ENCODE peak calls at places on chromosomes 1 and 21, in nine cellular contexts. M is dorsolateral prefrontal cortex, V is psoas muscle, T is coronary artery, I is bronchial epithelial cell, D is esophagus squamous epithelium, H is astrocyte of the spinal cord, F is MCF 10A, X is GM10248. A is an unnamed sample.

GRCh38 chr1:30782361-30783243 is 25.0 kb upstream of the LAPTM5 start:
- DNase-seq in M (peak), V (peak), T (no peak), I (peak), D (no peak), H (peak), F (peak), X (peak), A (peak)

GRCh38 chr21:46581780-46582307 is 23.0 kb downstream of the S100B start:
- DNase-seq in M (no peak), V (no peak), T (no peak), I (no peak), D (no peak), H (no peak), F (no peak), X (no peak), A (no peak)

GRCh38 chr1:194062962-194063361 is 876.5 kb upstream of the B3GALT2 start:
- DNase-seq in M (no peak), V (no peak), T (no peak), I (peak), D (no peak), H (no peak), F (no peak), X (no peak), A (no peak)

GRCh38 chr1:203114202-203114601 is 13.3 kb upstream of the ADORA1 start:
- DNase-seq in M (no peak), V (no peak), T (no peak), I (no peak), D (no peak), H (no peak), F (no peak), X (no peak), A (no peak)

GRCh38 chr1:201766117-201766863 is 62.7 kb upstream of the IPO9 start:
- DNase-seq in M (no peak), V (peak), T (no peak), I (peak), D (no peak), H (peak), F (peak), X (no peak), A (no peak)

GRCh38 chr1:227901906-227902640 is 45.7 kb downstream of the WNT9A start:
- DNase-seq in M (no peak), V (no peak), T (no peak), I (no peak), D (no peak), H (peak), F (peak), X (no peak), A (no peak)

GRCh38 chr1:225567789-225568188 is 85.1 kb downstream of the ENAH start:
- DNase-seq in M (no peak), V (no peak), T (no peak), I (peak), D (no peak), H (no peak), F (peak), X (no peak), A (no peak)

GRCh38 chr1:174726167-174726879 is 273.4 kb upstream of the CACYBP start:
- DNase-seq in M (no peak), V (no peak), T (no peak), I (peak), D (no peak), H (peak), F (peak), X (no peak), A (peak)

GRCh38 chr1:78650114-78650513 is 483 bp downstream of the IFI44 start:
- DNase-seq in M (no peak), V (no peak), T (no peak), I (no peak), D (no peak), H (peak), F (no peak), X (no peak), A (no peak)

GRCh38 chr1:188006354-188006753 is 1177.6 kb downstream of the PLA2G4A start:
- DNase-seq in M (no peak), V (no peak), T (no peak), I (no peak), D (no peak), H (no peak), F (no peak), X (no peak), A (no peak)

GRCh38 chr1:205688171-205688570 is 7.9 kb upstream of the SLC45A3 start:
- DNase-seq in M (no peak), V (no peak), T (no peak), I (no peak), D (no peak), H (no peak), F (no peak), X (no peak), A (no peak)

GRCh38 chr1:10665930-10666850 is 130.3 kb downstream of the CASZ1 start:
- DNase-seq in M (no peak), V (peak), T (peak), I (no peak), D (no peak), H (no peak), F (peak), X (no peak), A (no peak)

GRCh38 chr1:168506204-168506819 is 37.5 kb downstream of the XCL2 start:
- DNase-seq in M (no peak), V (no peak), T (no peak), I (peak), D (no peak), H (peak), F (peak), X (no peak), A (no peak)

GRCh38 chr1:115790846-115791245 is 22.3 kb upstream of the CASQ2 start:
- DNase-seq in M (no peak), V (no peak), T (no peak), I (no peak), D (no peak), H (no peak), F (no peak), X (no peak), A (no peak)

GRCh38 chr1:213987876-213988638 is at the start of gene PROX1:
- DNase-seq in M (peak), V (peak), T (no peak), I (peak), D (no peak), H (peak), F (peak), X (peak), A (peak)

GRCh38 chr1:194045416-194045815 is 859.0 kb upstream of the B3GALT2 start:
- DNase-seq in M (no peak), V (no peak), T (no peak), I (peak), D (no peak), H (peak), F (peak), X (no peak), A (no peak)

GRCh38 chr1:53303651-53304515 is 24.0 kb downstream of the LRP8 start:
- DNase-seq in M (peak), V (no peak), T (no peak), I (no peak), D (no peak), H (peak), F (no peak), X (no peak), A (no peak)

GRCh38 chr1:24481098-24481497 is 21.5 kb upstream of the RCAN3 start:
- DNase-seq in M (no peak), V (no peak), T (no peak), I (no peak), D (no peak), H (no peak), F (no peak), X (peak), A (peak)

GRCh38 chr1:98068016-98068415 is 147.2 kb upstream of the DPYD start:
- DNase-seq in M (no peak), V (no peak), T (no peak), I (no peak), D (no peak), H (no peak), F (peak), X (no peak), A (no peak)

GRCh38 chr1:54507471-54507870 is 40.6 kb upstream of the ACOT11 start:
- DNase-seq in M (no peak), V (no peak), T (no peak), I (no peak), D (no peak), H (no peak), F (no peak), X (no peak), A (no peak)
- TF ChIP-seq CTCF in M (no peak), V (no peak), T (no peak), I (no peak), D (no peak), H (no peak), F (no peak), X (no peak), A (no peak)

GRCh38 chr1:229410692-229411433 is 23.0 kb downstream of the ACTA1 start:
- DNase-seq in M (peak), V (peak), T (peak), I (peak), D (no peak), H (peak), F (peak), X (no peak), A (no peak)
- TF ChIP-seq CTCF in M (no peak), V (no peak), T (no peak), I (peak), D (no peak), H (no peak), F (no peak), X (no peak), A (no peak)

DNA sequence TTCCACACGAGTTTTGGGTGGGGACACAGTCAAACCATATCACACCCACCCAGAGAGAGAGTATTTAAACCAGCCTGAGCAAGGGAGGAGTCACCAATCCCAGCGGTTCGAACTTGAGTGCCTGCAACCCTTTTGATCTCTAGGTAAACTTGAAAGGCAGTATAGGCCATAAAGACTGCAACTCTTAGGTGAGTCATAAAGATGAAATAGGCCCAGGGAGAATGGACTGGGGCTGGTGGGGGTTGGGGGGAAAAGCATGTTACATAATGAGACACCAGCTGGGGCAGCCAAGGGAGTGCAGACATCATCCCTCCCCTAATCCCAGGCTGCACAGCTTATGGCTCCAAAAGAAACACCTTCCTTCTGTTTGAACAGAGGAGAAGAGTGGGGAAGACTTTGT is 99.8 kb upstream of the LHX8 start:
- DNase-seq in M (no peak), V (no peak), T (no peak), I (no peak), D (no peak), H (no peak), F (peak), X (no peak), A (no peak)
- TF ChIP-seq CTCF in M (no peak), V (no peak), T (no peak), I (no peak), D (no peak), H (no peak), F (no peak), X (no peak), A (no peak)

GRCh38 chr1:85146972-85147359 is 53.9 kb downstream of the SYDE2 start:
- DNase-seq in M (no peak), V (no peak), T (no peak), I (peak), D (no peak), H (peak), F (no peak), X (no peak), A (no peak)
- TF ChIP-seq CTCF in M (no peak), V (no peak), T (no peak), I (no peak), D (no peak), H (no peak), F (no peak), X (no peak), A (no peak)

DNA sequence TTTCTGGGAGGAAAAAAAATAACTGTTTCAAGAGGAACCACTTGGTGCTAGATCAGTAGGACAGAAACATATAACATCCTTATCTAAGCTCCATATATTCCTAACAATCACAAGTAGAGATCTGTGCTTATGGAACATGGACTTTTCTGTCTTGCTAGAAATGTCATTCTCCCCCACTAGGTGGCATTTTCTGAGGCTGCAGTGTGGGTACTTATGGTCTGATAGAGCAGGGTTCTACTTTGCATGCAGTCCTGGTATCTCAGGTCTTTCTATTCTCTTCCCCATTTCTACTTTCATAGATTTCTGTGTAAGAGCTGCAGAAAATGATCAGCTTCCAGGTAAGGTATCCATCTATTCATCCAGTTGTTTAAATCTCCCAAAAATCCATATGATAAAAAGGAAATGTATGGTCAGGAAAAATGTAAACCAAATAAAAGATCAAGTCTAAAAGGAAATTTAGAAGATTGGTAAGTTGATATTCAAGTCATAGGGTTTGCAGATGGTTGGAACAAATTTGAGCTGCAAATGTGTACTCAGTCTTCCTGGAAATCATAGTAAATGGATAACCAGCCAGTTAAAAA is 1.5 kb downstream of the ZNF684 start:
- DNase-seq in M (peak), V (no peak), T (no peak), I (peak), D (no peak), H (peak), F (peak), X (peak), A (peak)
- TF ChIP-seq CTCF in M (peak), V (peak), T (no peak), I (peak), D (peak), H (peak), F (peak), X (peak), A (peak)

DNA sequence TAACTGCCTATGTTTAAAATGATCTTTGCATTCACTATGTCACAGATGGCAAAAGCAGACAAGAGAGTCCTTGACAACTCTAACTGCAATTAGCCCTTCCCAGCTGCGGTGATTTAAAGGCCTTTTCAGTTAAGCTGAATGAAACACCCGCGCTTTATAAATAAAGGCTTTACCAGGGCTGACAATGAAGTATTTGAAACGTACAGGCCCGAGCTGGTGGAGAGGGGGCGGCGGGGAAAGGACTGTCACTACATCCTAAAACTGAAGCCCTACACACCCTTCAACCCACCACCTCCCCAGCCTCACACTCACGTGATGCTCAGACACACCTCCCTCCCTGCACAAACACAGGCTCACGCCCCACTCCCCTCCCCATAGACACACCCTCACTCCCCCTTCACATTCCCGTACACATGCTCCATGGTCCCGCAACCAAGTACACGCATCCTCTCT is 45.5 kb downstream of the GRIK3 start:
- DNase-seq in M (no peak), V (no peak), T (no peak), I (no peak), D (no peak), H (no peak), F (no peak), X (no peak), A (no peak)
- TF ChIP-seq CTCF in M (no peak), V (no peak), T (no peak), I (no peak), D (no peak), H (no peak), F (no peak), X (no peak), A (no peak)

GRCh38 chr1:41014871-41015270 is 6.7 kb downstream of the SLFNL1 start:
- DNase-seq in M (no peak), V (no peak), T (no peak), I (no peak), D (no peak), H (no peak), F (no peak), X (no peak), A (no peak)
- TF ChIP-seq CTCF in M (no peak), V (no peak), T (no peak), I (no peak), D (no peak), H (no peak), F (no peak), X (no peak), A (no peak)